ENCODE peak calls at places on chromosome 17, in five cellular contexts. Q is ascending aorta, B is ovary, R is OCI-LY7, A is A549. Y is an unnamed sample.

GRCh38 chr17:83004791-83005380 is 74.5 kb upstream of the METRNL start:
- DNase-seq in Q (no peak), B (no peak), R (no peak), A (no peak), Y (peak)

GRCh38 chr17:82767041-82767754 is 15.3 kb downstream of the TBCD start:
- DNase-seq in Q (no peak), B (no peak), R (peak), A (peak), Y (peak)

GRCh38 chr17:7233701-7234099 is 617 bp downstream of the DVL2 start:
- DNase-seq in Q (no peak), B (no peak), R (no peak), A (no peak), Y (no peak)

GRCh38 chr17:56121661-56122060 is 31.6 kb upstream of the ANKFN1 start:
- DNase-seq in Q (no peak), B (no peak), R (no peak), A (no peak), Y (no peak)

GRCh38 chr17:28105501-28105900 is 63.0 kb downstream of the NLK start:
- DNase-seq in Q (no peak), B (no peak), R (no peak), A (no peak), Y (no peak)

GRCh38 chr17:48643697-48644012 is 17.5 kb upstream of the HOXB9 start:
- DNase-seq in Q (no peak), B (no peak), R (no peak), A (no peak), Y (no peak)

GRCh38 chr17:65099941-65100315 is 37.2 kb upstream of the RGS9 start:
- DNase-seq in Q (peak), B (no peak), R (peak), A (peak), Y (peak)

GRCh38 chr17:61583242-61583641 is 7.8 kb downstream of the NACA2 start:
- DNase-seq in Q (no peak), B (no peak), R (peak), A (peak), Y (peak)

GRCh38 chr17:81683584-81684441 is at the start of the genes ARL16 and HGS:
- DNase-seq in Q (peak), B (peak), R (peak), A (peak), Y (peak)

GRCh38 chr17:83149761-83150251 is 70.4 kb downstream of the METRNL start:
- DNase-seq in Q (no peak), B (no peak), R (no peak), A (no peak), Y (no peak)

GRCh38 chr17:7632492-7632894 is 2.6 kb downstream of the SHBG start:
- DNase-seq in Q (no peak), B (no peak), R (peak), A (peak), Y (no peak)

GRCh38 chr17:71363661-71364060 is 757.2 kb upstream of the SOX9 start:
- DNase-seq in Q (no peak), B (no peak), R (no peak), A (no peak), Y (no peak)

GRCh38 chr17:64736804-64737492 is 74.8 kb upstream of the SMURF2 start:
- DNase-seq in Q (no peak), B (no peak), R (peak), A (no peak), Y (no peak)

GRCh38 chr17:81230043-81230820 is 7.5 kb upstream of the CEP131 start:
- DNase-seq in Q (no peak), B (no peak), R (peak), A (peak), Y (no peak)

GRCh38 chr17:3691539-3692166 is 4.3 kb downstream of the P2RX5 start:
- DNase-seq in Q (no peak), B (no peak), R (peak), A (no peak), Y (no peak)

GRCh38 chr17:7177954-7178477 is 1.2 kb downstream of the ASGR1 start:
- DNase-seq in Q (no peak), B (peak), R (no peak), A (peak), Y (no peak)

GRCh38 chr17:41863074-41863843 is 2.0 kb downstream of the KLHL11 start:
- DNase-seq in Q (no peak), B (no peak), R (no peak), A (no peak), Y (no peak)

GRCh38 chr17:76458580-76459490 is 5.9 kb upstream of the UBE2O start:
- DNase-seq in Q (no peak), B (peak), R (peak), A (peak), Y (peak)
- TF ChIP-seq CTCF in Q (no peak), B (no peak), R (peak), A (peak), Y (peak)

DNA sequence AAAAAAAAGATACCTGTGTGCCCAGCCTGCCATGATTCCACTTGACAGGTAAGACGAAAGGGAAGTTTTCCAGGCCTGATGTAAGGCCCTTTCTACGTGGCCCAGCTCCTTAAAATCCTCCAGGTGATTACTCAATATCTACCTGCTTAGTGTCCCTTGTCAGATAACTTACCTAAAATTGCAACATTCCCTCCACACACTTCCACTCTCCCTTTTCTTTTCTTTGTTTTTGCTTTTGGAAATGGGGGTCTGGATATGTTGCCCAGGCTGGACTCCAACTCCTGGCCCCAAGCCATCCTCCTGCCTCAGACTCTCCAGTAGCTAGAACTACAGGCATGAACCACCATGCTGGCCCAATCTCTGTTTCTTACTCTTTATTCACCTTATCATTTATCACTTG is 7.2 kb upstream of the PLXDC1 start:
- DNase-seq in Q (no peak), B (no peak), R (no peak), A (no peak), Y (no peak)
- TF ChIP-seq CTCF in Q (no peak), B (no peak), R (no peak), A (no peak), Y (no peak)

DNA sequence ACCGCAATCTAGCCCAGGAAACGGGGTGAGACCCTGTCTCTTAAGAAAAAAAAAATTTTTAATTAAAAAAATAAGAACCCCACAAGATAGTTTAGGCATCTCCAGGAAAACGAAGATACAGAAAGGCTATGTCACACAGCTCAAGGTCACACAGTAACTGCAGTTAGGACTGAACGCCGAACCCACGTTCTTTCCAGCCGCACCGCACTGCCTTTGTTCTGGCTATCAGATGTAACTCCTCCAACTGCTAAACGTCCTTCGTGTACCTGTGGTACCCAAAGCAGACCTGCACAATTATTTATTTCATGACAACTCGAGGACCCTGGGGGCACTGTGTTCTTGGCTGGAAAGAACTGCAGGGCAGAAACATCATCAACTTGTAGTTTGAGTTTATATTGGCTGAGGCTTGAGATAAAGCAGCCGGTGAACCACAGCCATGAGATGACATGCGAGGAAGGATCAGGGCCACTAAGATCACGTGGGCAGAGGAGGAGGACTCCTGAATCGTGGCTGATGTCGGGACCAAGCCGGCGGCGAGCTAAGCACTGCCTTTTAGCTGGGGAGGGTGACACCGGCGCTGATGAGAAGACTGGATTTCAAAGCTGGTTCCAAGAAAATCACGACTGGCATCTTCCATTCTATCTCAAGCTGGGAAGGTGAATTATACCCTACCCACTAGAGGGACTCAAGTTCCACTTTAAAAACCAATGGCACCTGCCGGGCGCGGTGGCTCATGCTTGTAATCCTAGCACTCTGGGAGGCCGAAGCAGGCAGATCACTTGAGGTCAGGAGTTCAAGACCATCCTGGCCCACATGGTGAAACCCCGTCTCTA is 20.7 kb upstream of the MNT start:
- DNase-seq in Q (no peak), B (no peak), R (peak), A (no peak), Y (no peak)
- TF ChIP-seq CTCF in Q (no peak), B (no peak), R (peak), A (no peak), Y (no peak)

GRCh38 chr17:57887161-57887560 is 37.3 kb upstream of the MRPS23 start:
- DNase-seq in Q (no peak), B (no peak), R (no peak), A (no peak), Y (no peak)
- TF ChIP-seq CTCF in Q (no peak), B (no peak), R (no peak), A (no peak), Y (no peak)

GRCh38 chr17:52079496-52079895 is 79.0 kb downstream of the CA10 start:
- DNase-seq in Q (no peak), B (no peak), R (no peak), A (no peak), Y (peak)

DNA sequence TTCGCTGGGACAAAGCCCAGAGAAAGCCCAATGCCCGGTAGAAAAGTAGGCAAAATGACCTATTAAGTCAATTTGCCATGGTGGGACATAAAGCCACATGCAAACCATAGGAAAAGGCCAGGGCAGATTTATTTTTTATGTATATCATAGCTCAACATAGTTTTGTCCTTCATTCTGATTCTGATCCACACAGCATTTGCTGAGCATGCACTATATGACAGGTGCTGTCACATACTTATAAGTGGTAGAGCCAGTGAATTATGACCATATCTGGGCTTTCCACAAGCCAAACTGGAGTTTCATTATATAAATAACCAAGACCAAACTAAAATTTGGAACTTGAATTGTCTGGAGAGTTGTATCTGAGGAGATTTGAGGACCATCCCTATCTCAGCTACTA is 74.3 kb downstream of the CA10 start:
- DNase-seq in Q (no peak), B (no peak), R (no peak), A (no peak), Y (no peak)
- TF ChIP-seq CTCF in Q (no peak), B (no peak), R (no peak), A (no peak), Y (no peak)

GRCh38 chr17:68033636-68034451 is 1.7 kb upstream of the KPNA2 start:
- DNase-seq in Q (no peak), B (no peak), R (peak), A (peak), Y (no peak)

GRCh38 chr17:68035523-68036303 is at the start of gene KPNA2:
- DNase-seq in Q (peak), B (peak), R (peak), A (peak), Y (peak)

GRCh38 chr17:68034452-68034776 is 1.1 kb upstream of the KPNA2 start:
- DNase-seq in Q (no peak), B (no peak), R (no peak), A (no peak), Y (no peak)

GRCh38 chr17:68036304-68037147 is 991 bp downstream of the KPNA2 start:
- DNase-seq in Q (no peak), B (no peak), R (peak), A (no peak), Y (no peak)

DNA sequence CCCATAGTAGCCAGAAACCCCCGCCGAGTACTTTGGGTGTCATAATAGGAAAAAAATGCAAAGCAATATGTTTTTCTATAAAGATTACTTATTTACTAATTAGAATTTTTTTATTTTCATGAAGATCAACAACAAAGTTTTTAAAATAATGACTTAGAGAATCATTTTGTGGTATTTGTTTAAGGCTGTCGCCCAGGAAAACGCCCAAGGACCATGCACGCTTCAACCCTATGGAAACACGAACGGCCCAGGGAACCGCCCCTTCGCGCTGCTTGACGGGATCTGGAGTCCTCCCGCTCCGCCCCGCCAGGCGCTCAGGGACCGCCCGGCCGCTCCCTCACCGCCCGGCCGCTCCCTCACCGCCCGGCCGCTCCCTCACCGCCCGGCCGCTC is 408 bp upstream of the KPNA2 start:
- DNase-seq in Q (peak), B (peak), R (peak), A (peak), Y (no peak)
- TF ChIP-seq CTCF in Q (no peak), B (no peak), R (no peak), A (no peak), Y (no peak)

GRCh38 chr17:77482375-77483127 is 341.8 kb downstream of the SEC14L1 start:
- DNase-seq in Q (no peak), B (no peak), R (no peak), A (no peak), Y (no peak)
- TF ChIP-seq CTCF in Q (no peak), B (no peak), R (no peak), A (no peak), Y (no peak)

Y was measured in GM13976.